ENCODE peak calls at places on chromosome 10, in nine cellular contexts. G is amniotic epithelial cell; T is glutamatergic neuron; F is NCI-H1105 treated with DMSO at 0.1 percent for 48 hours; K is NCI-H2029; C is Jurkat, Clone E6-1; J is germinal center; P is ELR; N is NCI-H2171 treated with DMSO at 0.1 percent for 48 hours. A is an unnamed sample.

GRCh38 chr10:93268021-93268420 is 194.3 kb downstream of the CYP26A1 start:
- DNase-seq in P (no peak), F (no peak), G (no peak), N (no peak), J (no peak), K (no peak), C (no peak), T (no peak), A (no peak)

GRCh38 chr10:61900829-61901783 is at the start of gene ARID5B:
- DNase-seq in T (peak; percentile 42), K (peak; percentile 4), F (peak; percentile 41), C (peak; percentile 88), G (peak; percentile 70), J (peak; percentile 53), N (peak; percentile 54), P (peak; percentile 85), A (peak; percentile 77)

GRCh38 chr10:82742478-82742877 is 867.5 kb downstream of the NRG3 start:
- DNase-seq in K (no peak), N (no peak), G (peak; percentile 77), F (no peak), P (peak; percentile 77), T (no peak), C (no peak), J (no peak), A (peak; percentile 23)

GRCh38 chr10:21526952-21527633 is 1.6 kb upstream of the SKIDA1 start:
- DNase-seq in G (peak; percentile 60), F (peak; percentile 38), K (no peak), J (peak; percentile 30), T (peak; percentile 78), P (peak; percentile 81), N (peak; percentile 52), C (no peak), A (peak; percentile 62)

GRCh38 chr10:27192284-27192683 is 37.1 kb downstream of the MASTL start:
- DNase-seq in C (no peak), N (no peak), F (no peak), J (no peak), K (no peak), T (no peak), G (peak; percentile 95), P (peak; percentile 94), A (peak; percentile 91)

GRCh38 chr10:27158421-27158820 is 3.3 kb downstream of the MASTL start:
- DNase-seq in T (no peak), F (no peak), C (no peak), G (no peak), N (no peak), P (peak; percentile 48), J (no peak), K (no peak), A (no peak)

GRCh38 chr10:131856441-131857094 is 44.2 kb upstream of the PPP2R2D start:
- DNase-seq in F (no peak), C (no peak), G (no peak), N (no peak), K (no peak), T (no peak), P (no peak), J (no peak), A (no peak)

GRCh38 chr10:43209064-43209455 is 57.8 kb downstream of the RASGEF1A start:
- DNase-seq in K (no peak), G (no peak), C (no peak), N (no peak), J (no peak), P (no peak), T (peak; percentile 8), F (no peak), A (no peak)

GRCh38 chr10:132298038-132298935 is 9.5 kb downstream of the STK32C start:
- DNase-seq in F (no peak), T (no peak), J (no peak), P (no peak), K (no peak), G (no peak), C (no peak), N (no peak), A (no peak)

GRCh38 chr10:599767-600166 is 89.7 kb downstream of the DIP2C start:
- DNase-seq in F (no peak), C (no peak), K (no peak), T (no peak), N (no peak), J (no peak), P (no peak), G (no peak), A (no peak)

GRCh38 chr10:131425752-131426529 is 114.4 kb upstream of the TCERG1L start:
- DNase-seq in J (no peak), N (no peak), F (no peak), G (no peak), P (no peak), C (no peak), T (no peak), K (no peak), A (no peak)